ENCODE peak calls at places on chromosomes 13 and 19, in nine cellular contexts. F is mammary epithelial cell; G is AG10803; X is breast epithelium; O is CD8-positive, alpha-beta T cell; A is body of pancreas; V is coronary artery; Z is bronchial epithelial cell; J is pancreas. Q is an unnamed sample.

GRCh38 chr13:22793598-22794134 is 387.1 kb upstream of the SGCG start:
- DNase-seq in G (no peak), A (no peak), O (no peak), J (no peak), Z (peak), V (no peak), X (no peak), F (no peak), Q (no peak)

GRCh38 chr19:22733691-22734090 is 50.3 kb downstream of the ZNF99 start:
- DNase-seq in J (no peak), A (no peak), O (no peak), X (no peak), V (no peak), F (no peak), Z (no peak), G (no peak), Q (no peak)

GRCh38 chr19:38158730-38159129 is 65.3 kb downstream of the DPF1 start:
- DNase-seq in V (no peak), X (no peak), O (no peak), G (no peak), J (no peak), F (no peak), A (no peak), Z (no peak), Q (no peak)

GRCh38 chr19:5974721-5975387 is 3.1 kb downstream of the RANBP3 start:
- DNase-seq in F (no peak), V (no peak), O (peak), J (no peak), G (no peak), A (no peak), X (no peak), Z (peak), Q (peak)

GRCh38 chr13:73428137-73428536 is 369.3 kb downstream of the KLF5 start:
- DNase-seq in V (no peak), F (peak), G (peak), X (no peak), J (no peak), Z (peak), O (no peak), A (no peak), Q (no peak)

GRCh38 chr13:113759525-113760137 is 605 bp downstream of the TMEM255B start:
- DNase-seq in F (peak), G (no peak), X (no peak), J (no peak), V (no peak), Z (no peak), O (no peak), A (no peak), Q (no peak)

GRCh38 chr13:50685491-50685890 is 158.0 kb downstream of the DLEU7 start:
- DNase-seq in X (peak), V (no peak), J (peak), A (peak), Z (peak), G (peak), O (no peak), F (peak), Q (peak)

GRCh38 chr13:42153371-42153770 is 104.9 kb downstream of the DGKH start:
- DNase-seq in G (no peak), F (no peak), A (no peak), Z (no peak), X (no peak), O (no peak), J (no peak), V (no peak), Q (no peak)

GRCh38 chr13:41751277-41751676 is 209.6 kb downstream of the VWA8 start:
- DNase-seq in X (no peak), O (no peak), Z (no peak), G (peak), J (no peak), A (peak), V (no peak), F (no peak), Q (no peak)

GRCh38 chr13:28753208-28753892 is 34.6 kb upstream of the SLC46A3 start:
- DNase-seq in J (no peak), G (peak), F (peak), X (peak), V (peak), O (no peak), A (peak), Z (peak), Q (no peak)

GRCh38 chr13:50366488-50367174 is 351.4 kb downstream of the KCNRG start:
- DNase-seq in O (no peak), V (no peak), X (no peak), J (no peak), G (no peak), Z (no peak), A (no peak), F (no peak), Q (peak)

GRCh38 chr13:44403720-44404063 is 30.1 kb downstream of the SERP2 start:
- DNase-seq in J (no peak), F (no peak), Z (no peak), V (no peak), X (no peak), G (no peak), A (no peak), O (no peak), Q (no peak)

GRCh38 chr19:5454743-5455142 is 474 bp upstream of the ZNRF4 start:
- DNase-seq in V (no peak), J (no peak), F (no peak), O (no peak), G (no peak), A (no peak), X (no peak), Z (no peak), Q (no peak)

GRCh38 chr19:2394054-2394668 is 33.2 kb downstream of the TIMM13 start:
- DNase-seq in F (no peak), A (no peak), J (no peak), O (peak), Z (no peak), G (no peak), V (no peak), X (no peak), Q (peak)

GRCh38 chr19:17685451-17686026 is 2.6 kb downstream of the UNC13A start:
- DNase-seq in O (no peak), J (no peak), F (no peak), G (no peak), A (no peak), X (no peak), Z (no peak), V (no peak), Q (no peak)

GRCh38 chr13:105642511-105642958 is 892.9 kb downstream of the EFNB2 start:
- DNase-seq in F (no peak), X (no peak), V (no peak), O (no peak), G (no peak), J (no peak), Z (peak), A (no peak), Q (no peak)

GRCh38 chr13:27965343-27965739 is 3.8 kb downstream of the CDX2 start:
- DNase-seq in V (no peak), A (no peak), Z (no peak), F (no peak), O (no peak), J (peak), X (no peak), G (no peak), Q (no peak)

GRCh38 chr13:70183041-70183440 is 74.8 kb upstream of the KLHL1 start:
- DNase-seq in Z (peak), X (no peak), A (no peak), V (no peak), J (no peak), F (peak), G (no peak), O (no peak), Q (no peak)

GRCh38 chr19:18107235-18108083 is 9.9 kb downstream of the MAST3 start:
- DNase-seq in V (no peak), F (no peak), J (no peak), O (no peak), Z (peak), G (no peak), A (no peak), X (no peak), Q (no peak)

GRCh38 chr19:3373971-3374368 is 7.6 kb downstream of the NFIC start:
- DNase-seq in V (no peak), F (no peak), X (no peak), Z (no peak), O (no peak), G (no peak), J (no peak), A (no peak), Q (no peak)

GRCh38 chr19:48674921-48675824 is 2.4 kb upstream of the NTN5 start:
- DNase-seq in J (peak), A (peak), Z (peak), V (peak), X (peak), O (peak), F (peak), G (peak), Q (peak)

GRCh38 chr13:114268344-114269280 is 12.8 kb upstream of the UPF3A start:
- DNase-seq in Z (no peak), V (no peak), F (no peak), X (no peak), O (no peak), J (no peak), G (no peak), A (no peak), Q (peak)

GRCh38 chr19:41939861-41940442 is 11.7 kb upstream of the ERFL start:
- DNase-seq in O (peak), G (no peak), X (no peak), V (no peak), A (no peak), Z (no peak), J (no peak), F (no peak), Q (peak)
- H3K4me3 ChIP-seq in O (peak), G (peak), X (peak), V (peak), A (peak), Z (peak), J (peak), F (peak), Q (peak)

GRCh38 chr13:47121092-47121763 is 224.4 kb upstream of the HTR2A start:
- DNase-seq in O (no peak), V (no peak), A (no peak), J (no peak), Z (peak), X (no peak), F (peak), G (no peak), Q (no peak)

DNA sequence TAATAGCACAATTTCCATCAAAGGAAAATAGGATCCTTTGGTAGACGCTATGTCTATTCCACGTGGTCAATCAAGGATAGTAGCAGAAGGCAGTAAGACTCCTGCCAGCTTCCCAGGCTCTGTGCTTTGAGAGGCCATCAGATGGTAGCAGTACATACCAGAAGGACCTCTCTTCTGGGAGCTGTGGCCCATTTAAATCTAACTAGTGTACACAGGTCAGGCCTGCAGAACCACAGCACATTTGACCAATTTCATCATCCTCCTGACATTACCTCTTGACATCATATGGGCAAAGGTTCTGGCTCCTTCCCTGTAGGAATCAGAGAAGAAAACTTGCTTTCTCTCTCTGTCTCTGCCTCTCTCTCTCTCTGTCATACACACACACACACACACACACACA is 229.6 kb upstream of the HTR2A start:
- DNase-seq in V (no peak), O (no peak), A (no peak), X (no peak), F (no peak), G (peak), J (no peak), Z (no peak), Q (peak)
- TF ChIP-seq CTCF in V (no peak), O (no peak), A (no peak), X (no peak), F (peak), G (peak), J (no peak), Z (no peak), Q (peak)

DNA sequence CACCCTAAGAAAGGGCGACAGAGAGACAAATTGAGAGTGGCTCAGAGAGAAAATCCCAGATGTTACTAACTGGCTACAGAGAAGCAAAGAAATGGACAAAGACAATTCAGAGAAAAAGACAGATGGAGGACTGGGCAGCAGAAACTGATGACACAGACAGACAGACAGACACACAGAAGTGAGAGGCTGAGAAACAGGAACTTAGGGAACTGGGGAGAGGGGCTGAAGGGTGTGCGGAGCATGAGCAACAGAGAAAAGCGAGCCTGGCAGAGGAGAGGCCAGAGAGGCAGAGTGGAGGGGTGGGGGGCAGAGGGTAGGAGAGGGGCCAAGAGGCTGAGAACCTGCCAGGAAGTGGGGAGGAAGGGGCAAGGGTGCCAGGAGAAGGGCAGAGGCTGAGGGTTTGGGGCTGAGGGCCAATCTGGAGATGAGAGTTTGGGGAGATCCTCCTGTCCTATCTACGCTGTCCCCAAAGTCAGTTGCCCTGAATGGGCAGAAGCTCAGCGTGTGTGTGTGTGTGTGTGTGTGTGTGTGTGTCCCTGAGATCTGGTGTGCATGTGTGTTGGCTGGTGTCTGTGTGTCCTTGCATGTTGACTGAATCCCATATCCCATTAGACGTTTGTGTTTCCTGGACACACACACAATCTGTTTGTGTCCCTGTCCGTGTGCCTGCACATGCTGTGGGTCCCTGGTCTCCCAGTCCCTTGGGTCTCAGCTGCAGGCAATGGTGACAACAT is 5.6 kb upstream of the ERFL start:
- DNase-seq in V (no peak), Z (no peak), A (no peak), X (no peak), G (no peak), F (no peak), J (no peak), O (no peak), Q (no peak)
- H3K4me3 ChIP-seq in V (no peak), Z (no peak), A (no peak), X (no peak), G (no peak), F (no peak), J (no peak), O (no peak), Q (no peak)

GRCh38 chr13:109644956-109645355 is 141.4 kb downstream of the IRS2 start:
- DNase-seq in A (no peak), F (no peak), G (no peak), O (no peak), J (no peak), V (no peak), X (no peak), Z (no peak), Q (no peak)

GRCh38 chr13:109646423-109646822 is 140.0 kb downstream of the IRS2 start:
- DNase-seq in V (no peak), J (no peak), O (no peak), G (no peak), Z (no peak), F (no peak), X (no peak), A (no peak), Q (no peak)

GRCh38 chr13:109644069-109644750 is 142.2 kb downstream of the IRS2 start:
- DNase-seq in J (no peak), G (no peak), O (no peak), F (no peak), Z (peak), A (no peak), V (no peak), X (no peak), Q (no peak)

GRCh38 chr13:109647046-109647445 is 139.3 kb downstream of the IRS2 start:
- DNase-seq in X (no peak), O (no peak), A (no peak), J (no peak), V (no peak), Z (peak), F (peak), G (peak), Q (no peak)

DNA sequence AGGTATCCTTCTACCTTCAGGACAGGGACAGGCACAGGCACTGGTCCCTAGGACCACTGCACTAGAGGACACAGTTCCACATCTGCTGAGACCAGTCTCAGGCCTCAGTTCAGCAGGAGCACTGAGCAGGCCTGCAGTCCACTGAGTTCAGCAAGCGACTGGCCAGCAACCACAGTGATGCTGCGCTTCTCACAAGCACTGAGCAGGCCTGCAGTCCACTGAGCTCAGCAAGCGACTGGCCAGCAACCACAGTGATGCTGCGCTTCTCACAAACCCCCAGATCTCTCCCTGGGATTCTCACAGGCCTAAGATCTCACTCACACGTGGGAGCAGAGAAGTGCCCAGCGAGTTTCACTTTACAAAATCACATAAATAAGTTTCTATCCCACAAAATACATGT is 140.6 kb downstream of the IRS2 start:
- DNase-seq in X (no peak), Z (no peak), O (no peak), A (no peak), V (no peak), G (peak), F (no peak), J (no peak), Q (no peak)
- TF ChIP-seq CTCF in X (no peak), Z (no peak), O (no peak), A (no peak), V (no peak), G (no peak), F (no peak), J (no peak), Q (no peak)

DNA sequence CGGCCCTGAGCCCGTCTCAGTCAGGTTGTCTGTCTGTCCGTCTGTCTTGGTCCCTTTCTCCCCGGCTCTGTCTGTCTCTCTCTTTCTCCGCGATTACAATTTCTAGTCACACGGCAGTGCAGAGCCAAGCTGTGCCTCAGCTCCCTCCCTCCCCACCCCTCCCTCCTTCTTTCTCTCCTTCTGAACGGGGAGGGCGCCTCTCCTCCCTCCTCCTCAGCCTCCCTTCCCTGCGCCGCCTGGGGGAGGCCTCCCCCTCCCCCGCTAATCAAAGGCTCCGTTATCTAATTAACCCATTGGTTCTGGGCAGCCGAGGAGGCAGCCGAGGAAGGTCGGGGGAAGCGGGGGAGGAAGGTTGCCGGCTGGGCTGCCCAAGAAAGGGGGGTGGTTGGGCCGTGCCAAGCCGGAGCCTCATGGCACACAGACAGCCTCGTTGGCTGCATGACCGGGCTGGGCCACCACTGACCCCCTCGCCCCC is 16.5 kb downstream of the LRRC4B start:
- DNase-seq in G (no peak), X (no peak), Z (no peak), F (no peak), J (no peak), V (no peak), A (no peak), O (no peak), Q (no peak)
- H3K4me3 ChIP-seq in G (no peak), X (peak), Z (no peak), F (no peak), J (no peak), V (peak), A (no peak), O (no peak), Q (no peak)

DNA sequence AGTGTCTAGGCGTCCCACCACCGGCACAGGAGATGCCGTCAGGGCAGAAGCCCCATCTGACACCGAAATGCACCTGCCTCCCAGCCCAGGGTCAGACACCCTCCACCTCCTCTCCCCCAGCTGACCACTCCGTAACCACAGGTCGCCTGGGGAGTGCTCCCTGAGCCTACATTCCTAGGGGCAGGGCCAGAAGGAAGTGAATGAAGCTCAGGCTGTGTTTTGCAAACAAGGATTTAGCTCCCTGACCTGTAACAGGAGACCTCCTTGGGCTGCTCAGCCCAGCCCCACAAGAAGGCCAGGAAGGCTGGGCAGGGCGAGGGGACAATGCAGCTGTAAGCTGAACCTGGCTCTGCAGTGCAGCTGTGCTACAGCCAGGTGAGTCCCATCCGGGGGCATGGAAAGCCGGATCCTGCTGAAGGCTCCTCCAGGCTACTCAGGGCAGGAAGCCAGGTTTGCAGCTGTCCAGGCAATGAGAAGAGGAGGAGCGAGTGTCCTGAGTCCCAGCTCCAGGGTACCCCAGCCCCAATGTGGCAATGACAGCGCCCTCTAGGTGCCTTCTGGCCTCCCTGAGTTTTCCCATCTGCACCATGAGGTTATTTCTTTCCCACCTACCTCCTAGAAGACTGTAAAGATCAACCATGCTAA is 42.1 kb downstream of the RHPN2 start:
- DNase-seq in G (no peak), O (no peak), X (peak), A (no peak), Z (no peak), V (no peak), J (no peak), F (no peak), Q (no peak)
- TF ChIP-seq CTCF in G (no peak), O (no peak), X (no peak), A (no peak), Z (peak), V (no peak), J (no peak), F (no peak), Q (no peak)

GRCh38 chr13:97249797-97250495 is 27.8 kb downstream of the MBNL2 start:
- DNase-seq in A (no peak), J (no peak), V (no peak), X (no peak), O (no peak), Z (no peak), F (no peak), G (no peak), Q (no peak)
- H3K4me3 ChIP-seq in A (no peak), J (no peak), V (peak), X (no peak), O (no peak), Z (no peak), F (peak), G (peak), Q (no peak)

GRCh38 chr13:30256713-30257432 is 50.5 kb downstream of the KATNAL1 start:
- DNase-seq in G (peak), F (no peak), J (no peak), V (no peak), O (no peak), Z (no peak), X (no peak), A (no peak), Q (no peak)
- TF ChIP-seq CTCF in G (peak), F (no peak), J (no peak), V (no peak), O (no peak), Z (no peak), X (no peak), A (no peak), Q (no peak)